ENCODE peak calls at places on chromosomes 13 and 19, in four cellular contexts. B, N, O and A are unnamed samples.

GRCh38 chr19:42111811-42112210 is 20.4 kb downstream of the POU2F2 start:
- DNase-seq in N (no peak), O (no peak), B (no peak), A (no peak)

GRCh38 chr19:21023901-21024300 is 3.4 kb downstream of the ZNF430 start:
- DNase-seq in O (no peak), N (no peak), B (no peak), A (no peak)

GRCh38 chr19:46782355-46783019 is 5.9 kb downstream of the SLC1A5 start:
- DNase-seq in B (no peak), O (no peak), N (no peak), A (no peak)

GRCh38 chr19:10325732-10326131 is 7.6 kb downstream of the RAVER1 start:
- DNase-seq in N (no peak), O (no peak), B (no peak), A (no peak)

GRCh38 chr13:78881746-78882145 is 222.8 kb upstream of the OBI1 start:
- DNase-seq in B (no peak), N (no peak), O (peak), A (no peak)

GRCh38 chr13:45473627-45474026 is 8.9 kb downstream of the COG3 start:
- DNase-seq in O (no peak), B (no peak), N (no peak), A (no peak)

GRCh38 chr13:110676057-110676510 is 29.8 kb downstream of the CARS2 start:
- DNase-seq in N (no peak), B (no peak), O (no peak), A (no peak)

GRCh38 chr13:91017669-91018053 is 329.8 kb upstream of the MIR17HG start:
- DNase-seq in N (no peak), B (no peak), O (no peak), A (no peak)